ENCODE peak calls at places on chromosomes 13 and 19, in four cellular contexts. B is HCT116, W is transverse colon, O is uterus. N is an unnamed sample.

GRCh38 chr19:39590265-39590664 is 12.1 kb upstream of the LGALS13 start:
- DNase-seq in B (no peak), W (no peak), O (no peak), N (no peak)

GRCh38 chr19:13033819-13034611 is 38.7 kb downstream of the NFIX start:
- DNase-seq in B (peak; percentile 39), W (peak; percentile 88), O (peak; percentile 77), N (no peak)

GRCh38 chr13:85441975-85442374 is 357.2 kb downstream of the SLITRK6 start:
- DNase-seq in B (no peak), W (no peak), O (no peak), N (no peak)

GRCh38 chr13:110392510-110393233 is 85.6 kb downstream of the COL4A2 start:
- DNase-seq in B (no peak), W (no peak), O (peak; percentile 11), N (no peak)

GRCh38 chr19:38744906-38745305 is 632 bp upstream of the CAPN12 start:
- DNase-seq in B (no peak), W (no peak), O (no peak), N (no peak)

GRCh38 chr13:110113284-110113764 is 193.6 kb downstream of the COL4A1 start:
- DNase-seq in B (no peak), W (no peak), O (no peak), N (peak; percentile 100)

GRCh38 chr13:21894091-21894490 is 223.2 kb downstream of the FGF9 start:
- DNase-seq in B (no peak), W (peak; percentile 78), O (no peak), N (no peak)

GRCh38 chr13:35157143-35157755 is 215.2 kb downstream of the NBEA start:
- DNase-seq in B (peak; percentile 38), W (peak; percentile 18), O (peak; percentile 25), N (no peak)

GRCh38 chr13:97388385-97388784 is 45.6 kb upstream of the RAP2A start:
- DNase-seq in B (no peak), W (no peak), O (no peak), N (no peak)

GRCh38 chr13:36549771-36550170 is 117.5 kb downstream of the CCNA1 start:
- DNase-seq in B (no peak), W (no peak), O (no peak), N (no peak)

GRCh38 chr13:112861876-112862615 is 107.0 kb upstream of the MCF2L start:
- DNase-seq in B (no peak), W (no peak), O (no peak), N (no peak)

GRCh38 chr13:45889582-45890243 is 38.2 kb upstream of the SIAH3 start:
- DNase-seq in B (no peak), W (no peak), O (no peak), N (no peak)

GRCh38 chr19:42540071-42540553 is 11.8 kb upstream of the CEACAM1 start:
- DNase-seq in B (no peak), W (no peak), O (no peak), N (no peak)

GRCh38 chr19:19744641-19745040 is 11.7 kb upstream of the ZNF14 start:
- DNase-seq in B (no peak), W (no peak), O (no peak), N (no peak)

GRCh38 chr13:20998649-20999415 is 62.6 kb downstream of the LATS2 start:
- DNase-seq in B (no peak), W (no peak), O (no peak), N (no peak)

GRCh38 chr13:31350560-31350959 is 150.8 kb downstream of the B3GLCT start:
- DNase-seq in B (no peak), W (no peak), O (no peak), N (no peak)

GRCh38 chr19:46860846-46861690 is at the start of gene ARHGAP35:
- DNase-seq in B (no peak), W (peak; percentile 43), O (peak; percentile 30), N (no peak)

GRCh38 chr13:24385902-24386301 is 76.5 kb downstream of the C1QTNF9 start:
- DNase-seq in B (no peak), W (no peak), O (no peak), N (no peak)

GRCh38 chr19:27966390-27966816 is 1246.5 kb downstream of the UQCRFS1 start:
- DNase-seq in B (no peak), W (no peak), O (no peak), N (no peak)

GRCh38 chr13:85812282-85812681 is 13.1 kb upstream of the SLITRK6 start:
- DNase-seq in B (no peak), W (no peak), O (no peak), N (no peak)

GRCh38 chr13:99218545-99218944 is 17.9 kb downstream of the UBAC2 start:
- DNase-seq in B (no peak), W (no peak), O (no peak), N (no peak)

GRCh38 chr13:36282818-36283432 is 14.7 kb downstream of the CCDC169 start:
- DNase-seq in B (peak; percentile 2), W (no peak), O (no peak), N (no peak)

GRCh38 chr19:46998445-46999142 is 21.0 kb upstream of the NPAS1 start:
- DNase-seq in B (no peak), W (no peak), O (no peak), N (no peak)

GRCh38 chr19:12789098-12789903 is 2.0 kb upstream of the JUNB start:
- DNase-seq in B (no peak), W (no peak), O (peak; percentile 62), N (no peak)

GRCh38 chr13:26968431-26969335 is 202.9 kb downstream of the USP12 start:
- DNase-seq in B (no peak), W (peak; percentile 86), O (no peak), N (peak; percentile 40)

GRCh38 chr13:76889254-76889653 is 3.0 kb upstream of the KCTD12 start:
- DNase-seq in B (no peak), W (no peak), O (no peak), N (no peak)

GRCh38 chr13:74770361-74770760 is 636.2 kb upstream of the KLF12 start:
- DNase-seq in B (no peak), W (no peak), O (no peak), N (peak; percentile 2)

GRCh38 chr13:39451301-39451700 is 151.7 kb downstream of the LHFPL6 start:
- DNase-seq in B (no peak), W (no peak), O (no peak), N (no peak)

GRCh38 chr13:112754281-112755025 is 64.6 kb downstream of the ATP11A start:
- DNase-seq in B (no peak), W (no peak), O (no peak), N (no peak)

GRCh38 chr19:34976611-34977010 is 12.6 kb upstream of the ZNF792 start:
- DNase-seq in B (no peak), W (no peak), O (no peak), N (no peak)

GRCh38 chr19:6108721-6109633 is 1.3 kb downstream of the RFX2 start:
- DNase-seq in B (no peak), W (peak; percentile 66), O (peak; percentile 82), N (peak; percentile 26)

GRCh38 chr13:71712988-71713653 is 153.9 kb downstream of the DACH1 start:
- DNase-seq in B (no peak), W (no peak), O (no peak), N (no peak)

GRCh38 chr19:47726467-47726866 is 13.2 kb downstream of the EHD2 start:
- DNase-seq in B (no peak), W (no peak), O (no peak), N (no peak)

GRCh38 chr19:677201-677600 is 1.0 kb downstream of the FSTL3 start:
- DNase-seq in B (no peak), W (peak; percentile 63), O (peak; percentile 86), N (peak; percentile 95)

GRCh38 chr13:23563085-23563484 is 7.1 kb upstream of the TNFRSF19 start:
- DNase-seq in B (no peak), W (no peak), O (no peak), N (no peak)

GRCh38 chr19:33689886-33690285 is 68.1 kb downstream of the CHST8 start:
- DNase-seq in B (no peak), W (no peak), O (no peak), N (no peak)
- TF ChIP-seq POLR2A in B (no peak), W (no peak), O (no peak), N (no peak)

GRCh38 chr13:44259045-44260042 is 114.3 kb upstream of the SERP2 start:
- DNase-seq in B (no peak), W (peak; percentile 48), O (peak; percentile 46), N (no peak)
- TF ChIP-seq POLR2A in B (no peak), W (no peak), O (no peak), N (no peak)

DNA sequence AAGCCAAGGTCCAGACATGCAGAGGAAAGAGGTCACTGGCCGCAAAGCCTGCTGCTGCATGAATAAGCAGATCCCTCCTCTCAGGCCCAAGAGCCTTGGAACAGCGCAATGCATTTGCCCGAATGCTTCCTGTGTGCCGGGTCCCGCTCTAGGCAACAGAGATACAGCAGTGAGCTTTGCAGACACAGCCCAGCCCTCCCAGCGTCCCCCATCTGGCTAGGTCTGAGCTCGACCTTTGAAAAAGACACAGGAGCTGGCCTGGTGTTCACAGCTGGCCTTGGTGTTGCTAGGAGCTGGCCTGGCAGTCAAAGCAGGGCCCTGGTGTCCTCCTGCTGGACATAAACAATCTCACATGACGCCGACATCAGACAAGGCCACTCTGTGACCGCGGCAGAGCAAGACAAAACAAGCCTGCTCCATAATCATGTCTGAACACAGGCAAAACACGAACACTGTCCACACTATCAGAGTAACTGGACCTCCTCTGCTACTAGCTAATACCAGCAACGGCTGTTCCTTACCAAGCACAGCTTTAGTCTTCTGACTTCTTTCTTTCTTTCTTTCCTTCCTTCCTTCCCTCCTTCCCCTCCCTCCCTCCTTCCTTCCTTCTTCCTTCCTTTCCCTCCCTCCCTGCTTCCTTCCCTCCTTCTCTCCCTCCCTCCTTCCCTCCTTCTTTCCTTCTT is 5.7 kb upstream of the PEX11G start:
- DNase-seq in B (no peak), W (no peak), O (no peak), N (no peak)
- TF ChIP-seq POLR2A in B (no peak), W (no peak), O (no peak), N (no peak)

GRCh38 chr13:79194727-79195126 is 211.3 kb downstream of the RBM26 start:
- DNase-seq in B (no peak), W (no peak), O (no peak), N (no peak)
- TF ChIP-seq POLR2A in B (no peak), W (no peak), O (no peak), N (no peak)

GRCh38 chr19:7682175-7682855 is 1.7 kb downstream of the TRAPPC5 start:
- DNase-seq in B (no peak), W (no peak), O (no peak), N (no peak)
- TF ChIP-seq POLR2A in B (no peak), W (no peak), O (no peak), N (no peak)

GRCh38 chr19:4241824-4242430 is 5.0 kb upstream of the YJU2 start:
- DNase-seq in B (no peak), W (no peak), O (no peak), N (no peak)

DNA sequence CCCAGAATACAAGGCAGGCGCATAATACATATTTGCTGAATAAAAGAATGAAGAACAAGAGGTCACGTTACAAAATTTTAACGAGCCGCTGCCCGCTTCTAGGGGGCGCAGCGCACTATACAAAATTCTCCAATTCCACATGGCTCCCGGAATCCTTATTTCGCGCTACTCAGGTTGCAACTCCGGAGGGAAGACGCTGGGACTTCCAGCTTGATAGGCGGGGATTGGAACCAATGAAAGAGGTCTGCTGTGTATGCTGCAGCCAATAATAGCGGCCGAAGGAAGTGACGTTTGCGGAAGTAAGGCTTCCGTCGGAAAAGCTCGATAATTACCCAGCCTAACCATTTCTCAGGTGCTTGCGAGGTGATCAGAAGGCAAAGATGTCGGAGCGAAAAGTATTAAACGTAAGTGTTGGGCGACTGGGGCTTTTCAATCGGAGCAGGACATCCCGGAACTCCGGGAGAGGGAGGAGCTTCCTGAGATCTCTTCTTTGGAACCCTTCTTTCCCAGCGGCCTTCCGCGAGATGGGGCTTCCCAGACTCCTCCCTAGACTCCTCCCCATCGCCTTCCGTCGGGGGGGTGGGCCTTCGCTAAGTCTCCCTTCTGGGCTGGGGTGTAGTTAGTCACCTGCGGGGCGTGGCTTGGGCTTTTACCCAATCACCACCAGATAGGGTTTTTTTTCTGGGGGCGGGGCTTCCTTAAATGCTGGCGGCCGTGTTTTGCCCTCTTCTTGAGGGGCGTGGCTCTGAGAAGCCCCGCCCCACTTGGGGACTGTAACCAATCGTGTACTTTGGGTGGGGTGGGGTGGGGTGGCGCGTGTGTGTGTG is at the start of gene YJU2:
- DNase-seq in B (peak; percentile 99), W (peak; percentile 99), O (peak; percentile 99), N (peak; percentile 97)
- TF ChIP-seq POLR2A in B (peak; percentile 12), W (peak; percentile 62), O (peak; percentile 44), N (no peak)

N was measured in H54.